ENCODE peak calls at places on chromosome 1, in six cellular contexts. One of them, this sample, is unnamed.

GRCh38 chr1:207454046-207454964 is at the start of gene CR2:
- DNase-seq in mesenchymal stem cell: no peak
- DNase-seq in H9: peak; percentile 92
- DNase-seq in IMR-90: no peak
- DNase-seq in trophoblast cell: peak; percentile 40
- DNase-seq in H1: peak; percentile 80
- DNase-seq in this sample: peak; percentile 32

GRCh38 chr1:229088711-229089110 is 182.2 kb upstream of the RAB4A start:
- DNase-seq in mesenchymal stem cell: no peak
- DNase-seq in trophoblast cell: no peak
- DNase-seq in H9: no peak
- DNase-seq in H1: no peak
- DNase-seq in IMR-90: no peak
- DNase-seq in this sample: no peak

GRCh38 chr1:205456383-205456867 is 580 bp upstream of the BLACAT1 start:
- DNase-seq in trophoblast cell: no peak
- DNase-seq in H9: peak; percentile 54
- DNase-seq in mesenchymal stem cell: no peak
- DNase-seq in H1: peak; percentile 76
- DNase-seq in IMR-90: no peak
- DNase-seq in this sample: no peak

GRCh38 chr1:200154069-200154767 is 126.7 kb downstream of the NR5A2 start:
- DNase-seq in H9: no peak
- DNase-seq in IMR-90: peak; percentile 16
- DNase-seq in mesenchymal stem cell: peak; percentile 22
- DNase-seq in trophoblast cell: no peak
- DNase-seq in H1: no peak
- DNase-seq in this sample: no peak

GRCh38 chr1:167927075-167927754 is 9.3 kb upstream of the DCAF6 start:
- DNase-seq in mesenchymal stem cell: no peak
- DNase-seq in IMR-90: no peak
- DNase-seq in H1: no peak
- DNase-seq in trophoblast cell: no peak
- DNase-seq in H9: no peak
- DNase-seq in this sample: no peak

GRCh38 chr1:5887436-5888290 is 104.6 kb downstream of the NPHP4 start:
- DNase-seq in IMR-90: no peak
- DNase-seq in H9: no peak
- DNase-seq in H1: no peak
- DNase-seq in trophoblast cell: no peak
- DNase-seq in mesenchymal stem cell: no peak
- DNase-seq in this sample: no peak

GRCh38 chr1:41640756-41641482 is 156.4 kb upstream of the EDN2 start:
- DNase-seq in mesenchymal stem cell: no peak
- DNase-seq in IMR-90: no peak
- DNase-seq in H1: no peak
- DNase-seq in H9: no peak
- DNase-seq in trophoblast cell: no peak
- DNase-seq in this sample: no peak

GRCh38 chr1:93738926-93739325 is 57.3 kb upstream of the BCAR3 start:
- DNase-seq in mesenchymal stem cell: no peak
- DNase-seq in H9: no peak
- DNase-seq in trophoblast cell: peak; percentile 59
- DNase-seq in IMR-90: no peak
- DNase-seq in H1: no peak
- DNase-seq in this sample: no peak

GRCh38 chr1:115090956-115091355 is 1.7 kb upstream of the TSPAN2 start:
- DNase-seq in mesenchymal stem cell: no peak
- DNase-seq in H1: no peak
- DNase-seq in IMR-90: no peak
- DNase-seq in H9: no peak
- DNase-seq in trophoblast cell: no peak
- DNase-seq in this sample: no peak

GRCh38 chr1:115088871-115089442 is 346 bp downstream of the TSPAN2 start:
- DNase-seq in IMR-90: no peak
- DNase-seq in trophoblast cell: no peak
- DNase-seq in H9: no peak
- DNase-seq in H1: peak; percentile 52
- DNase-seq in mesenchymal stem cell: no peak
- DNase-seq in this sample: no peak

GRCh38 chr1:115088115-115088794 is 1.0 kb downstream of the TSPAN2 start:
- DNase-seq in trophoblast cell: no peak
- DNase-seq in H1: no peak
- DNase-seq in H9: no peak
- DNase-seq in IMR-90: no peak
- DNase-seq in mesenchymal stem cell: no peak
- DNase-seq in this sample: no peak

GRCh38 chr1:115090547-115090946 is 1.2 kb upstream of the TSPAN2 start:
- DNase-seq in mesenchymal stem cell: no peak
- DNase-seq in H9: peak; percentile 64
- DNase-seq in IMR-90: peak; percentile 78
- DNase-seq in H1: no peak
- DNase-seq in trophoblast cell: no peak
- DNase-seq in this sample: no peak

GRCh38 chr1:115089443-115090340 is at the start of gene TSPAN2:
- DNase-seq in H9: peak; percentile 96
- DNase-seq in IMR-90: peak; percentile 59
- DNase-seq in trophoblast cell: no peak
- DNase-seq in H1: peak; percentile 90
- DNase-seq in mesenchymal stem cell: no peak
- DNase-seq in this sample: peak; percentile 79
- H3K18ac ChIP-seq in H9: peak within 1 kb of the TSS; percentile 100
- H3K18ac ChIP-seq in IMR-90: peak within 1 kb of the TSS; percentile 12
- H3K18ac ChIP-seq in trophoblast cell: no peak within 1 kb of the TSS
- H3K18ac ChIP-seq in H1: peak within 1 kb of the TSS; percentile 71
- H3K18ac ChIP-seq in mesenchymal stem cell: no peak within 1 kb of the TSS
- H3K18ac ChIP-seq in this sample: peak within 1 kb of the TSS; percentile 97

GRCh38 chr1:161732319-161732718 is 11.0 kb downstream of the FCRLB start:
- DNase-seq in trophoblast cell: no peak
- DNase-seq in mesenchymal stem cell: no peak
- DNase-seq in H1: no peak
- DNase-seq in H9: no peak
- DNase-seq in IMR-90: no peak
- DNase-seq in this sample: no peak
- H3K14ac ChIP-seq in trophoblast cell: no peak overlapping the region
- H3K14ac ChIP-seq in mesenchymal stem cell: no peak overlapping the region
- H3K14ac ChIP-seq in H1: no peak overlapping the region
- H3K14ac ChIP-seq in H9: no peak overlapping the region
- H3K14ac ChIP-seq in IMR-90: no peak overlapping the region
- H3K14ac ChIP-seq in this sample: no peak overlapping the region

DNA sequence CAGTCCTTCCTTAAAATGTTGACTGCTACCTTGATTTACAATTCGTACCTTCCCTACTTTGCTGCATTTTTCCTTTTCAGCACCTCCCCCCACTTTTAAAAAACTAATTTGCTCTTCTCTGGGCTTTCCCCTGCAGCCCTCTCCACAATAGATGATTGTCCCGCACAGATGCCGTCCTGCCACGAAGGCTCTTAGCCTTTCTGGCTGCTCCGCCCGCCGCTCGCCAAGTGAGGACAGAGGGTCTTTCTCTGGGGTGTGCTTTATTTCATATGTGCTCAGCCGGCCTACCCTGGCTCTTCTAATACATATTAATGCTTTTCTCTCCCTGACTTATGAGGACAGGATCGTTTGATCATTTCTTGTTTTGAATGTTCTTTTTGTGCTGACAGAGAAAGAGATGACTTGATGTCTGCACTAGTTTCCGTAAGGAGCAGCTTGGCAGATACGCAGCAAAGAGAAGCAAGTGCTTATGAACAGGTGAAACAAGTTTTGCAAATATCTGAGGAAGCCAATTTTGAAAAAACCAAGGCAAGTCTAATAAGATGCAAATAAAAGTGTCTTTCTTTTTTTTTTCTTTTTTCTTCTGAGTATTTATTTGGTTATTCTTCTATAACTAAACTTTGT is 60.6 kb downstream of the SDCCAG8 start:
- DNase-seq in mesenchymal stem cell: no peak
- DNase-seq in trophoblast cell: no peak
- DNase-seq in IMR-90: no peak
- DNase-seq in H1: no peak
- DNase-seq in H9: peak; percentile 47
- DNase-seq in this sample: peak; percentile 23
- H3K18ac ChIP-seq in mesenchymal stem cell: no peak overlapping the region
- H3K18ac ChIP-seq in trophoblast cell: no peak overlapping the region
- H3K18ac ChIP-seq in IMR-90: no peak overlapping the region
- H3K18ac ChIP-seq in H1: no peak overlapping the region
- H3K18ac ChIP-seq in H9: no peak overlapping the region
- H3K18ac ChIP-seq in this sample: no peak overlapping the region

GRCh38 chr1:172405912-172406311 is 14.6 kb upstream of the C1orf105 start:
- DNase-seq in trophoblast cell: no peak
- DNase-seq in H9: no peak
- DNase-seq in H1: no peak
- DNase-seq in mesenchymal stem cell: no peak
- DNase-seq in IMR-90: no peak
- DNase-seq in this sample: no peak
- H3K14ac ChIP-seq in trophoblast cell: no peak overlapping the region
- H3K14ac ChIP-seq in H9: no peak overlapping the region
- H3K14ac ChIP-seq in H1: no peak overlapping the region
- H3K14ac ChIP-seq in mesenchymal stem cell: no peak overlapping the region
- H3K14ac ChIP-seq in IMR-90: no peak overlapping the region
- H3K14ac ChIP-seq in this sample: no peak overlapping the region

DNA sequence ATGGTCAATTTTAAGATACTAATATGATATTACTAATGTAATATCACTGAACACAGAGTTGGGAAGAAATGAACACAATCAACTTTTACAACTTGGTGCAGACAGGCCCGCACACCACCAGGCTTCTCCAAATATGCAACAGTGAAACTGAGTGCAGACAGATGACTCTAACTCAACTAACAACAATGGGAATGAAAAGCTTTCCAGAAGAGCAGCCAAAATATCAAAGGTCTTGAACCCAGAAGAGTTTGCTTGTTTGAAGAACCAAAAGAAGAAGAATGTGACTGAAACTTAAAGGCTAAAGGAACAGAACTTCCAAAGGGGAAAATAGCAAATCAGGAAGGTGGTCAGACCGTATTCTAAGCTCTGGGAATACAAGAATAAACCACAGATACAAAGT is 89.8 kb upstream of the COL11A1 start:
- DNase-seq in mesenchymal stem cell: no peak
- DNase-seq in IMR-90: no peak
- DNase-seq in H1: no peak
- DNase-seq in trophoblast cell: no peak
- DNase-seq in H9: no peak
- DNase-seq in this sample: no peak
- H3K18ac ChIP-seq in mesenchymal stem cell: no peak overlapping the region
- H3K18ac ChIP-seq in IMR-90: no peak overlapping the region
- H3K18ac ChIP-seq in H1: no peak overlapping the region
- H3K18ac ChIP-seq in trophoblast cell: no peak overlapping the region
- H3K18ac ChIP-seq in H9: no peak overlapping the region
- H3K18ac ChIP-seq in this sample: no peak overlapping the region

GRCh38 chr1:119012383-119012782 is 24.2 kb upstream of the TBX15 start:
- DNase-seq in trophoblast cell: peak; percentile 62
- DNase-seq in IMR-90: no peak
- DNase-seq in H9: no peak
- DNase-seq in H1: no peak
- DNase-seq in mesenchymal stem cell: no peak
- DNase-seq in this sample: no peak

GRCh38 chr1:119010201-119010600 is 22.1 kb upstream of the TBX15 start:
- DNase-seq in H1: no peak
- DNase-seq in mesenchymal stem cell: no peak
- DNase-seq in trophoblast cell: no peak
- DNase-seq in IMR-90: peak; percentile 4
- DNase-seq in H9: no peak
- DNase-seq in this sample: no peak

GRCh38 chr1:119011706-119012105 is 23.6 kb upstream of the TBX15 start:
- DNase-seq in H1: no peak
- DNase-seq in H9: no peak
- DNase-seq in IMR-90: no peak
- DNase-seq in mesenchymal stem cell: no peak
- DNase-seq in trophoblast cell: no peak
- DNase-seq in this sample: no peak

GRCh38 chr1:119015547-119015946 is 27.4 kb upstream of the TBX15 start:
- DNase-seq in mesenchymal stem cell: no peak
- DNase-seq in trophoblast cell: no peak
- DNase-seq in H1: no peak
- DNase-seq in H9: no peak
- DNase-seq in IMR-90: no peak
- DNase-seq in this sample: no peak
- H3K14ac ChIP-seq in mesenchymal stem cell: no peak overlapping the region
- H3K14ac ChIP-seq in trophoblast cell: no peak overlapping the region
- H3K14ac ChIP-seq in H1: no peak overlapping the region
- H3K14ac ChIP-seq in H9: no peak overlapping the region
- H3K14ac ChIP-seq in IMR-90: no peak overlapping the region
- H3K14ac ChIP-seq in this sample: no peak overlapping the region

DNA sequence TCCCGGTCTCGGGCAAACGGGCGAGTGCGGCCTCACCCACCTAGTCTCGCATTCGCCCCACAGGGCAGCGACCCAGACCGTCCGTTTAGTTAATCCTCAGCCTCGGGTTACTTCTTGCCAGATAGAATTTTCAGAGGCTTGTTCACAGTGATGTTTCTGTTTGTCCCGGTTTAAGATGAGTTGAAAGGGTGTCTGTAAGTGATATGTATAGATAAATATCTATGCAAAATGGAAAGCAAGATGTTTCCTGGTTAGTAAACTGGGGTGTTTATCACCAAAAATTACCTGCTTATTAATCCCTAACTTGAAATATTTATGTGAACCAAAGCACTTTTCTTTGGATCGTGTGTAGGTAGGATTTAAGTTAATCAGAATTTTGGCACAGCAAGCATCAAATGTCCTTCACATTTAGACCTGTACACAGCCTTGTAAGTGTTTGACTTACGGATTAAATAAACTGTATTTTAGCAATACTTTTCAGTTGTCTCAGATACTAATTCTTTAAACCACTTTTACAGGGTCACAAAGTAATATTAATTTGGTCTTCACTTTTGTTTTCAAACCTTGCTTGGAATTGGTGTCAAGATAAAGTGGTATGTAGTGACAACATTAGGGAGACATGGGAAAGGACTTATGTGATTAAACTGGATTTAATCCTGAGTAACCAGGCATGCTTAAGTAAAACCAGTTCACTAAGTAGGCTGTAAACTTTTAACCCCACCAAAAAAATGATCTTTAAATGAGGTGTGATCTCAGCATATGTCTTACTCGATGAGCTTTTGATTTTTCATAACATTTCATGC is 886 bp downstream of the ZNF326 start:
- DNase-seq in H1: no peak
- DNase-seq in IMR-90: no peak
- DNase-seq in trophoblast cell: peak; percentile 4
- DNase-seq in H9: no peak
- DNase-seq in mesenchymal stem cell: peak; percentile 65
- DNase-seq in this sample: no peak
- H3K18ac ChIP-seq in H1: peak overlapping the region; percentile 40
- H3K18ac ChIP-seq in IMR-90: peak overlapping the region; percentile 28
- H3K18ac ChIP-seq in trophoblast cell: peak overlapping the region; percentile 73
- H3K18ac ChIP-seq in H9: peak overlapping the region; percentile 61
- H3K18ac ChIP-seq in mesenchymal stem cell: peak overlapping the region; percentile 95
- H3K18ac ChIP-seq in this sample: peak overlapping the region; percentile 100